ENCODE peak calls at places on chromosome 13, in seven cellular contexts. M is fibroblast of lung, Z is suprapubic skin, V is esophagus squamous epithelium, N is tibial nerve, B is adrenal gland, J is brain microvascular endothelial cell. T is an unnamed sample. For H3K27me3, the result is how much of the 10 kb centered on the place peaks cover.

GRCh38 chr13:65026505-65026904 is 2203.6 kb downstream of the PCDH9 start:
- DNase-seq in N (no peak), M (no peak), V (no peak), Z (no peak), B (no peak), J (no peak), T (no peak)

GRCh38 chr13:30456290-30456689 is 9.4 kb downstream of the HMGB1 start:
- DNase-seq in N (no peak), M (no peak), B (no peak), Z (no peak), V (no peak), J (no peak), T (no peak)

GRCh38 chr13:113126265-113127150 is 3.9 kb downstream of the F10 start:
- DNase-seq in B (no peak), J (no peak), M (no peak), Z (peak), V (no peak), N (no peak), T (no peak)

GRCh38 chr13:113566227-113566561 is 18.4 kb upstream of the TFDP1 start:
- DNase-seq in V (no peak), B (peak), M (no peak), J (no peak), N (no peak), Z (peak), T (peak)

GRCh38 chr13:52848455-52849190 is at the start of gene PCDH8:
- DNase-seq in V (no peak), Z (no peak), B (no peak), M (no peak), J (no peak), N (peak), T (no peak)

GRCh38 chr13:108676620-108677019 is 47.2 kb downstream of the MYO16 start:
- DNase-seq in B (no peak), M (no peak), V (no peak), J (no peak), Z (no peak), N (no peak), T (no peak)

GRCh38 chr13:38669234-38669964 is 17.5 kb upstream of the FREM2 start:
- DNase-seq in M (no peak), Z (no peak), N (no peak), B (no peak), J (no peak), V (no peak), T (no peak)

GRCh38 chr13:45865414-45865813 is 13.9 kb upstream of the SIAH3 start:
- DNase-seq in J (no peak), N (no peak), Z (no peak), B (no peak), M (no peak), V (no peak), T (no peak)

GRCh38 chr13:110392510-110393233 is 85.6 kb downstream of the COL4A2 start:
- DNase-seq in M (peak), Z (no peak), J (peak), B (no peak), V (no peak), N (no peak), T (no peak)

GRCh38 chr13:110714798-110715394 is 1.4 kb downstream of the ING1 start:
- DNase-seq in V (no peak), J (peak), B (peak), M (peak), N (peak), Z (peak), T (peak)

GRCh38 chr13:96996097-96996496 is 1.8 kb upstream of the OXGR1 start:
- DNase-seq in N (no peak), B (no peak), M (no peak), J (no peak), V (no peak), Z (no peak), T (no peak)
- H3K27me3 ChIP-seq in N (under half), B (under half), M (under half), J (under half), V (under half), Z (under half), T (under half)

DNA sequence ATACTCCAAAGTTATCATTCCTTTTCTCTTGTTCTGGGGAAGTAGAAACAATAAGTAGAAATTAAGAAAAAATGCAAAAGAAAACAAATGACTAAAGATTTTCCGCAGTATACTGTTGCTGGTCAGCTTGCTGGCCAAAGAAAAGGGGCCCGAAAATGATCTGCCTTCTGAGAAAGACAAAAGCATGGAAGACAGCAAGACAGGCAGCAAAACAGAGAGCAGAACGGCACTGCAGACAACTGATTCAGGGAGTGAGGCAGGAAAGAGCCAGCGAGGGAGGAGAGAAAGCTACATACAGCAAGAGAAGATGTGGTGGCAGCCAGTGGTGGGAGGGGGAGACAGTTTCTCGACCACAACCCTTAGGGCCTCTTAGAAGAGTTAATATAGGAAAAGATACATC is 5.3 kb upstream of the DOCK9 start:
- DNase-seq in J (no peak), M (no peak), Z (no peak), N (no peak), V (no peak), B (no peak), T (no peak)
- H3K27ac ChIP-seq in J (no peak), M (no peak), Z (no peak), N (no peak), V (no peak), B (no peak), T (no peak)

DNA sequence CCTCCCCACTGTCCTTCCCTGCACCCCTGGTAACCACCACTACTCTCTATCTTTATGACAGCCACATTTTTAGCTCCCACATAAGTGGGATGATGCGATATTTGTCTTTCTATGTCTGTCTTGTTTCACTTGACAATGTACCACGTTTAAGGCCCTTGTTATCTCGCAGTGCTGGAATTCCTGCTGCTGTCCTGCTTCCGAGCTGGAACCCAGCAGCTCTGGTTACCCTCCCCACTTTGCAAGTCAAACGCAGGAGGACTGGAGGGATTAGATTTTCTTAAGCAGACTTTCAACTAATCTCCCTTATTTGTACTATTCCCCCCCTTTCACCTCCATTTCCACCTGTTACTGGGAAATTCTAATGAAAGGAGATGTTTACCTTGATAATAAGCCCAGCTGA is 59.1 kb upstream of the PDX1 start:
- DNase-seq in B (no peak), N (no peak), V (no peak), M (no peak), J (no peak), Z (no peak), T (no peak)
- H3K27me3 ChIP-seq in B (under half), N (under half), V (under half), M (under half), J (under half), Z (under half), T (under half)

DNA sequence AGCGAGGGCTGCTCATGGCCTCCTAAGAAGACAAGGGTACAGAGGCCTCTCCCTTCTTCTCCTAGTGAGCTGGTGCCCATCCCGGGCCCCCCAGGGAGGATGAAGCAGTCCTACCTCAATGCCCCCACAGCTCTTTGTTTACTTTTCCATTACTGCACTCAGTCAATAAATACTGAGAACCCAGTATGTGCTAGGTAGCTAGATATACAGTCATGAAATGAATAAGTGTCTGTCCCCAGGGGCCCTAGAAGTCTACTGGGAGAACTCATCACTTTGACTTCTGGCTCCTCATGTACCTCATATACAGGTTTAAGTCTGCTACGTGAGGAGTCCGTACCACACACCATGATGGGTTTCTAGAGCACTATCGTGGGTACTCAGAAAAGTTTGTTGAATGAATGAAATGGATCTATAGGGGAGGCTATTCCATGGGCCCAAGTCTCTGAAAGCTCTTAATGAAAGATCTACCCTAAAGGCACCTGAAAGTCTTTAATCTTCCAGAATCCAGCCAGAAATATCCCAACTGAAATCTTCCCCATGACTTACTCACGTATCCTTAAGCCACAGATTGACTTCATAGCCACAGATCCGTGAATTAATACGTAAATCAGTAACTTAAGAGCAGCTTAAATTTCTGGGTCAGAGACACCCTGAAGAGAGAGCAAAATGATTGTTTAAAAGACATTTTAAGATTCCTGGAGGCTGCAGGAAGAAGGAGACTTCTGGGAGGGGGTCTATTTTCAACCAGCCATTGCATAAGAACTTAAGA is 51.6 kb upstream of the POMP start:
- DNase-seq in V (no peak), N (no peak), J (no peak), B (no peak), M (no peak), Z (no peak), T (no peak)
- H3K27ac ChIP-seq in V (no peak), N (no peak), J (no peak), B (no peak), M (no peak), Z (no peak), T (no peak)